ENCODE peak calls at places on chromosome 10, in five cellular contexts. Q is heart right ventricle, E is HFFc6, G is endothelial cell, Z is nephron progenitor cell. S is an unnamed sample.

GRCh38 chr10:44926771-44927751 is 15.9 kb downstream of the TMEM72 start:
- DNase-seq in Q (no peak), Z (no peak), G (no peak), E (peak; percentile 6), S (no peak)

GRCh38 chr10:118698421-118698820 is 56.3 kb downstream of the CACUL1 start:
- DNase-seq in Z (no peak), Q (no peak), G (no peak), E (peak; percentile 17), S (no peak)

GRCh38 chr10:24465124-24465874 is 256.4 kb downstream of the KIAA1217 start:
- DNase-seq in Q (no peak), G (no peak), E (peak; percentile 56), Z (no peak), S (no peak)

GRCh38 chr10:60200012-60200681 is 189.5 kb downstream of the ANK3 start:
- DNase-seq in G (no peak), Z (no peak), Q (no peak), E (no peak), S (no peak)

GRCh38 chr10:23448802-23449570 is 10.1 kb downstream of the OTUD1 start:
- DNase-seq in Z (no peak), G (no peak), Q (no peak), E (no peak), S (no peak)

GRCh38 chr10:92961638-92962037 is 99.0 kb upstream of the CYP26C1 start:
- DNase-seq in Q (no peak), Z (no peak), E (no peak), G (no peak), S (no peak)

GRCh38 chr10:113071446-113071845 is 121.4 kb downstream of the TCF7L2 start:
- DNase-seq in Q (peak; percentile 75), Z (no peak), G (no peak), E (no peak), S (no peak)

GRCh38 chr10:227014-227413 is 91.8 kb downstream of the ZMYND11 start:
- DNase-seq in Q (no peak), G (no peak), Z (no peak), E (no peak), S (no peak)

GRCh38 chr10:43846187-43846680 is 197.6 kb upstream of the ZNF32 start:
- DNase-seq in Q (peak; percentile 54), Z (no peak), E (no peak), G (no peak), S (no peak)

GRCh38 chr10:126433351-126433750 is 45.1 kb upstream of the ADAM12 start:
- DNase-seq in Q (no peak), G (no peak), Z (no peak), E (no peak), S (no peak)

GRCh38 chr10:117830832-117831231 is 215.9 kb downstream of the RAB11FIP2 start:
- DNase-seq in Q (no peak), Z (no peak), G (peak; percentile 12), E (no peak), S (no peak)

GRCh38 chr10:4013651-4014085 is 228.7 kb upstream of the KLF6 start:
- DNase-seq in E (no peak), Z (no peak), Q (no peak), G (no peak), S (no peak)

GRCh38 chr10:10804998-10805737 is 212.5 kb upstream of the CELF2 start:
- DNase-seq in Q (no peak), Z (no peak), G (no peak), E (peak; percentile 77), S (no peak)

GRCh38 chr10:50360486-50360885 is 109.2 kb upstream of the ASAH2 start:
- DNase-seq in Z (no peak), Q (no peak), G (no peak), E (peak; percentile 7), S (no peak)

GRCh38 chr10:132637477-132638129 is 100.0 kb downstream of the INPP5A start:
- DNase-seq in Q (no peak), E (peak; percentile 62), Z (peak; percentile 41), G (peak; percentile 37), S (peak; percentile 41)

GRCh38 chr10:117318909-117319308 is 56.3 kb downstream of the PDZD8 start:
- DNase-seq in E (peak; percentile 13), Z (no peak), G (no peak), Q (no peak), S (no peak)

GRCh38 chr10:42864575-42864974 is 82.0 kb downstream of the BMS1 start:
- DNase-seq in G (peak; percentile 40), Q (no peak), E (peak; percentile 28), Z (no peak), S (no peak)

GRCh38 chr10:44908071-44908709 is 2.9 kb upstream of the TMEM72 start:
- DNase-seq in Q (no peak), E (peak; percentile 47), Z (peak; percentile 60), G (no peak), S (no peak)

GRCh38 chr10:16809074-16809718 is 8.0 kb downstream of the RSU1 start:
- DNase-seq in Z (peak; percentile 46), E (peak; percentile 19), Q (peak; percentile 58), G (peak; percentile 66), S (peak; percentile 58)

GRCh38 chr10:103180491-103180890 is 12.6 kb downstream of the NT5C2 start:
- DNase-seq in Q (no peak), Z (no peak), G (no peak), E (no peak), S (no peak)

GRCh38 chr10:124732931-124733536 is 11.1 kb downstream of the FAM53B start:
- DNase-seq in Z (no peak), E (no peak), G (no peak), Q (no peak), S (no peak)

GRCh38 chr10:126905776-126906703 is 812 bp downstream of the DOCK1 start:
- DNase-seq in Q (peak; percentile 35), E (no peak), Z (peak; percentile 75), G (peak; percentile 60), S (peak; percentile 52)

GRCh38 chr10:45580371-45580770 is 92.2 kb downstream of the ZFAND4 start:
- DNase-seq in Z (no peak), Q (no peak), E (no peak), G (no peak), S (no peak)

GRCh38 chr10:71644307-71645180 is 75.0 kb downstream of the C10orf105 start:
- DNase-seq in Z (no peak), Q (no peak), E (no peak), G (no peak), S (no peak)
- TF ChIP-seq CTCF in Z (no peak), Q (no peak), E (no peak), G (no peak), S (no peak)

GRCh38 chr10:7520496-7521485 is 110.0 kb upstream of the SFMBT2 start:
- DNase-seq in Z (peak; percentile 35), E (no peak), G (no peak), Q (no peak), S (no peak)

GRCh38 chr10:7527468-7527867 is 116.6 kb upstream of the SFMBT2 start:
- DNase-seq in G (no peak), Q (no peak), Z (no peak), E (no peak), S (no peak)

GRCh38 chr10:7525314-7526016 is 114.6 kb upstream of the SFMBT2 start:
- DNase-seq in Z (peak; percentile 72), G (peak; percentile 74), Q (peak; percentile 81), E (peak; percentile 68), S (peak; percentile 71)

GRCh38 chr10:7526017-7526400 is 115.2 kb upstream of the SFMBT2 start:
- DNase-seq in G (no peak), Q (no peak), Z (no peak), E (no peak), S (no peak)

GRCh38 chr10:7523656-7524055 is 112.8 kb upstream of the SFMBT2 start:
- DNase-seq in G (no peak), E (no peak), Q (no peak), Z (no peak), S (no peak)
- TF ChIP-seq CTCF in G (no peak), E (no peak), Q (no peak), Z (no peak), S (no peak)

DNA sequence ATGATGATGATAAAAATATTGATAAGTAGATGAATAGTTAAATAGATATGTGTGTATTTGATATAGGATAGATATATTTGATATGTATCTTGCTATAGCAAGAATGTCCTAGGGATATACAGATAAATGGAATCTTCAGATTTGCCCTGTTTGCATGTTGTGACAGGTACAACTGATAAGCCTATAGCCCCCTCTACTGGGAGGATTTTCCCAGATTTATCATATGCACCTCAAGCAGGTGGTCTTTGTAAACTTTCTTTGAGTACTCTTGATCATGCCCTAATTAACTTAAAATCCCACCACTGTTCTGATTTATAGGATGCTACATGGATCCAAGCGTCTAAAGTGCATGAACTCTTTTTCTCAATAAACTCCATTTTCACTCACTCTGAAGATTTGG is 1050.7 kb downstream of the SORCS3 start:
- DNase-seq in G (peak; percentile 58), Q (no peak), Z (peak; percentile 22), E (no peak), S (peak; percentile 11)
- TF ChIP-seq CTCF in G (peak; percentile 70), Q (peak; percentile 21), Z (peak; percentile 64), E (no peak), S (peak; percentile 71)

DNA sequence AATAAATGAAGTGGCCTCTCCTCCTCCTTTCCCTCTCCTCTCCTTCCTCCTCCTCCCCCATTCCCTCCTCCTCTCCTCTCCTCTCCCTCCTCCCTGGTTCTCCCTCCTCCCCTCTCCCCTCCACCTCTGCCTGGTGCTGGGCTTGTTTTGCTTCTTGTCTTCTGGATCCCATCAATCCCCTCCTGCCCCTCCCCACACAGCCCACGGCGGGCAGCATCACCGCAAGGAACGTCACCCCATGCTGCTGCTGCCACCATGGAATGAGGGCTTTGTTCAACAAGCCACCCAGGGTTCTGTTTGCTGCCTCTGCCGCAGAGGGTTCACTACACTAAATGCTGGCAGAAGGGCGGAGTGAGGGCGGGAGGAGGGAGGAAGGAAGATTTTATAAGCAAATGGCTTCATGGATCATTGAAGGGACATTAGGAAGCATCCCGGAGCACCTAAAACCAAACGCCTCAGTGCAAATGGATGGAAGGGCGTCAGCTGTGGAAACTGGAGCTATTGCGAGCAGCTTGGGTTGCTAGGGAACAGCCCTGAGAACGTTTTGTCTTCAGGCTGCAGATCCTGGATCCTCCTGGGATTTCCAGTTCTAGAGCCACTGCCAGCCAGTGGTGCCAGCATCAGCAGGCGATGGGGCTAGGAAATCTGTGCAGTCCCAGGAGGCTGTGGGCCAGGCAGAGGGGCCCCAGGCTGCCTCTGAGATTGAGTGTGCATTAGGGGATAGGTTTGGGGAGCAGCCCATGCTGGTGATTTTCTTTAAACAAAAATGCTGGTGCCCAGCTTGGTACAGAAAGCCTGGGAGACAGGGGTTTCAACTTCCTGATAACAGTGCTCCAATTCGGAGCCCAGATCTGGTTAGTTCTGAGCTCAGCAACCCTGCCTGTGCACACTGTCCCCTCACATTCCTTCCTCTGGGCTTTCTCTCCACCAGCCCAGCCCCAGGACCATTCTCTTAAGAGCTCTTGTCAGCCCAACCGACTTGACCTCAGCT is 379.5 kb upstream of the ZMIZ1 start:
- DNase-seq in Q (no peak), E (no peak), G (no peak), Z (peak; percentile 20), S (no peak)
- TF ChIP-seq CTCF in Q (no peak), E (no peak), G (no peak), Z (no peak), S (no peak)

GRCh38 chr10:77636967-77637473 is 588 bp downstream of the KCNMA1 start:
- DNase-seq in Q (no peak), Z (peak; percentile 53), E (no peak), G (peak; percentile 18), S (no peak)

GRCh38 chr10:77634939-77635338 is 2.7 kb downstream of the KCNMA1 start:
- DNase-seq in E (no peak), Q (no peak), Z (no peak), G (no peak), S (no peak)

GRCh38 chr10:77635402-77636227 is 2.0 kb downstream of the KCNMA1 start:
- DNase-seq in E (peak; percentile 23), Q (no peak), G (no peak), Z (no peak), S (no peak)

GRCh38 chr10:77637474-77637985 is at the start of gene KCNMA1:
- DNase-seq in E (peak; percentile 27), Q (no peak), Z (peak; percentile 58), G (peak; percentile 30), S (no peak)

GRCh38 chr10:77636286-77636966 is 1.2 kb downstream of the KCNMA1 start:
- DNase-seq in G (no peak), Q (no peak), E (no peak), Z (peak; percentile 40), S (no peak)
- TF ChIP-seq CTCF in G (no peak), Q (no peak), E (peak; percentile 49), Z (no peak), S (peak; percentile 12)

S was measured in neural crest cell.